ENCODE peak calls at places on chromosomes 16 and 17, in nine cellular contexts. F is Caco-2, W is mucosa of descending colon, N is RWPE2, L is pancreas, X is Panc1, J is psoas muscle, Q is left ventricle myocardium inferior, K is OCI-LY7. O is an unnamed sample.
A peak's percentile ranks its signal among the peaks of the same experiment; 100 is the strongest.

GRCh38 chr17:64128787-64129514 is 993 bp downstream of the ERN1 start:
- DNase-seq in N (no peak), F (peak; percentile 56), J (no peak), X (no peak), L (no peak), K (peak; percentile 47), Q (no peak), W (peak; percentile 60), O (peak; percentile 43)

GRCh38 chr17:34382586-34383224 is 19.7 kb upstream of the CCL1 start:
- DNase-seq in L (no peak), X (no peak), J (no peak), F (no peak), N (no peak), K (peak; percentile 63), Q (no peak), W (no peak), O (no peak)

GRCh38 chr16:24253192-24253591 is 2.9 kb upstream of the CACNG3 start:
- DNase-seq in X (peak; percentile 59), L (no peak), J (no peak), F (peak; percentile 34), Q (no peak), N (no peak), K (peak; percentile 78), W (peak; percentile 50), O (peak; percentile 19)

GRCh38 chr17:53971361-53971760 is 148.6 kb downstream of the KIF2B start:
- DNase-seq in Q (no peak), X (no peak), K (no peak), W (no peak), L (no peak), J (no peak), F (no peak), N (no peak), O (no peak)

GRCh38 chr16:24896439-24896838 is 50.7 kb downstream of the SLC5A11 start:
- DNase-seq in X (no peak), J (no peak), L (no peak), W (no peak), K (peak; percentile 58), Q (no peak), N (no peak), F (no peak), O (no peak)

GRCh38 chr16:86219655-86220445 is 290.5 kb upstream of the FOXF1 start:
- DNase-seq in Q (no peak), F (peak; percentile 23), W (no peak), L (no peak), J (no peak), N (peak; percentile 34), K (no peak), X (no peak), O (no peak)

GRCh38 chr17:73401911-73402310 is 90.1 kb upstream of the CDC42EP4 start:
- DNase-seq in J (peak; percentile 76), X (no peak), N (no peak), W (peak; percentile 4), K (no peak), F (no peak), Q (peak; percentile 62), L (no peak), O (peak; percentile 77)

GRCh38 chr16:81709369-81709900 is 69.7 kb upstream of the PLCG2 start:
- DNase-seq in K (no peak), L (no peak), X (no peak), N (no peak), F (no peak), W (no peak), J (no peak), Q (peak; percentile 8), O (no peak)

GRCh38 chr17:55420776-55421178 is 858 bp downstream of the MMD start:
- DNase-seq in N (peak; percentile 69), K (peak; percentile 66), L (peak; percentile 47), W (peak; percentile 57), F (peak; percentile 41), X (no peak), Q (peak; percentile 52), J (peak; percentile 66), O (peak; percentile 80)

GRCh38 chr17:67139784-67140665 is 95.7 kb downstream of the CACNG1 start:
- DNase-seq in F (no peak), K (no peak), N (no peak), X (no peak), L (peak; percentile 86), Q (no peak), W (no peak), J (no peak), O (no peak)

GRCh38 chr17:36131436-36131835 is 27.8 kb downstream of the CCL4 start:
- DNase-seq in K (no peak), J (no peak), N (no peak), F (no peak), Q (no peak), W (no peak), X (no peak), L (no peak), O (no peak)

GRCh38 chr17:76869878-76870714 is 1.9 kb downstream of the MGAT5B start:
- DNase-seq in W (no peak), K (no peak), F (no peak), N (no peak), L (no peak), J (no peak), X (no peak), Q (no peak), O (no peak)

GRCh38 chr16:9159839-9160550 is 68.6 kb downstream of the HAPSTR1 start:
- DNase-seq in Q (peak; percentile 33), L (peak; percentile 45), X (peak; percentile 39), K (peak; percentile 58), N (no peak), J (no peak), W (peak; percentile 78), F (peak; percentile 70), O (no peak)

GRCh38 chr16:73173396-73173795 is 125.5 kb upstream of the ZFHX3 start:
- DNase-seq in K (no peak), X (no peak), L (no peak), F (no peak), W (no peak), N (no peak), J (no peak), Q (peak; percentile 26), O (no peak)

GRCh38 chr16:87956169-87956770 is 5.0 kb downstream of the BANP start:
- DNase-seq in Q (peak; percentile 50), L (no peak), K (peak; percentile 64), J (no peak), N (no peak), F (no peak), W (peak; percentile 58), X (no peak), O (peak; percentile 72)

GRCh38 chr16:87955302-87956168 is 4.3 kb downstream of the BANP start:
- DNase-seq in N (no peak), Q (no peak), L (no peak), X (no peak), K (no peak), F (no peak), J (no peak), W (no peak), O (no peak)

GRCh38 chr16:87958632-87959031 is 7.4 kb downstream of the BANP start:
- DNase-seq in K (no peak), W (no peak), F (no peak), N (no peak), L (no peak), X (no peak), Q (no peak), J (no peak), O (no peak)

GRCh38 chr16:87957296-87958069 is 6.2 kb downstream of the BANP start:
- DNase-seq in J (no peak), X (no peak), Q (no peak), F (no peak), W (no peak), L (no peak), K (no peak), N (no peak), O (no peak)

DNA sequence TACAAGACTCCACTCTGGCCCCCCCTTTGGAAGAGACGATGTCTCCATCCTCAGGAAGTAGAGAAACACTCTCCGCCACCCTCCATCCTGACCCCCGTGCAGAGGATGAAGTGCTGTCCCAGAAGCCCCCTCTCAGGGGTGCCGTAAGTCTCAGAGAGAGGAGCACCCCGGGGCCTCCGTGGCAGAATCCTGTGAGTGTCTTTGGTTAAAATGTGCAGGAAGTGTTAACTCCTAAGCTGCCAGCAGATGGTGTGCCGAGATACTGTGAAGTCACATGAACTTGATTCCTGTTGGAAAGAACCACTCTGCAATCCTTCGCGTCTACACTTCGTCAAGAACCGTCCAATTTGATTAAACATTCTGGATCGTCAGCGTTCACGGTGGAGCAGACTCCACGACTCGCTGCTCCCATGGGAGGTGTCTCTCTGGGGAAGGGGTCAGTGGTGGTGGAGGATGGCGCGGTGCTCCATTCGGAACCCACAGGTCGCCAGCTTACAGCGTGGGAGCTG is 5.6 kb downstream of the BANP start:
- DNase-seq in Q (no peak), W (no peak), X (no peak), F (no peak), N (no peak), J (no peak), K (peak; percentile 38), L (no peak), O (no peak)
- TF ChIP-seq CTCF in Q (peak; percentile 20), W (no peak), X (no peak), F (no peak), N (peak; percentile 34), J (no peak), K (peak; percentile 53), L (no peak), O (no peak)

GRCh38 chr16:84704253-84704652 is 4.5 kb downstream of the USP10 start:
- DNase-seq in F (no peak), X (no peak), W (peak; percentile 58), Q (no peak), J (no peak), N (no peak), K (no peak), L (no peak), O (no peak)
- H3K4me1 ChIP-seq in F (peaks cover 30% of the 10 kb centered on the region), X (peaks cover 29% of the 10 kb centered on the region), W (peaks cover 32% of the 10 kb centered on the region), Q (peaks cover 74% of the 10 kb centered on the region), J (peaks cover 42% of the 10 kb centered on the region), N (peaks cover 42% of the 10 kb centered on the region), K (peaks cover 37% of the 10 kb centered on the region), L (peaks cover 34% of the 10 kb centered on the region), O (no peaks in the 10 kb centered on the region)

GRCh38 chr16:76108460-76108859 is 168.7 kb upstream of the CNTNAP4 start:
- DNase-seq in K (no peak), X (no peak), F (no peak), J (no peak), Q (no peak), N (no peak), W (no peak), L (no peak), O (no peak)
- TF ChIP-seq CTCF in K (peak; percentile 14), X (no peak), F (no peak), J (no peak), Q (no peak), N (no peak), W (no peak), L (no peak), O (no peak)

DNA sequence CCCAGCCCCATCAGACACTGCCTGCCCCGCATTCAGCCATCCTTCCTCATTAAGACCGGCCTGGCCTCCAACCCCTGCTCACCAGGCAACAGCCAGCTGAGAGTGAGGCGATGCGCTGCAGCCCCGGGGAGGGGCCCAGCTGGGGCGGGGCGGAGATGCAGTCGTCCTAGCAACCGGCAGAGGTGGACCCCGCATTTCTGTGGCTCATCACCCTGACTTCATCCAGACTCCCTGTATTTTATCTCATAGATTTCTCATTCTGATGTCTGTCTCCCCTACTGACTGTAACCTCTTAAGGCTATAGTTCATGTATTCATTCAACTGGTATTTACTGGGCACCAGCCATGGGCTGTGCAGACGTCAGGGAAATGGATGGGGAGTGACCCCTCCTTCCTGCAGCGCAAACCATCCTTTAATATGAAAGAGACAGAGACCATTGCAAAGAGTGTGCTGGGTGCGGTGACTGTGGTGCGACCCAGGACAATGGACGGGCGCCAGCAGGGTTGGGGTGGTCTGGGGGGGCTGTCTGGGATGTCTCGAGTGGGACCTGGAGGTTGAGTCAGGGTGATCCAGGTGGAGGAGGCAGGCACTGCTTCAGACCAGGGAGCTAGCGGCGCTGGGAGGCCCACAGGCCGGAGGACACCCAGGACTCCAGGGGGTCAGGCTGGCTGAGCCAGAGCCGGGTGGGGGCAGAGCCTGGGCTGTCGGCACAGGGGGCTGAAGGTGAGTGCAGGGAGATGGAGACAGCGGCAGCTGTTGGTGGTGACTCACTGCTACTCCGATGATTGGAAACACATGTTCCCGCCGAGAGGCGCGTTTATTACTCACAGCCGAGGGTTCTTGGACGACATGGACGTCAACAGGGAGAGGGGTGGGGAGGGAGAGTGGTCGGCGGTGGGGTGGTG is 10.5 kb upstream of the TIMP2 start:
- DNase-seq in X (no peak), W (peak; percentile 50), J (peak; percentile 85), Q (peak; percentile 63), L (peak; percentile 49), K (no peak), N (no peak), F (no peak), O (peak; percentile 75)
- H3K4me1 ChIP-seq in X (peaks cover 26% of the 10 kb centered on the region), W (peaks cover 14% of the 10 kb centered on the region), J (peaks cover 47% of the 10 kb centered on the region), Q (peaks cover 44% of the 10 kb centered on the region), L (peaks cover 19% of the 10 kb centered on the region), K (no peaks in the 10 kb centered on the region), N (peaks cover 41% of the 10 kb centered on the region), F (peaks cover 19% of the 10 kb centered on the region), O (peaks cover 28% of the 10 kb centered on the region)